ENCODE peak calls at places on chromosomes 12 and 14, in six cellular contexts. G is transverse colon, S is IMR-90, H is esophagus squamous epithelium, V is heart left ventricle, M is vagina. A is an unnamed sample.

GRCh38 chr12:96143392-96143791 is 50.8 kb upstream of the ELK3 start:
- DNase-seq in H (no peak), G (no peak), S (no peak), V (no peak), M (no peak), A (no peak)

GRCh38 chr12:56994231-56994746 is 12.1 kb downstream of the ZBTB39 start:
- DNase-seq in M (peak; percentile 47), S (no peak), V (no peak), G (no peak), H (no peak), A (peak; percentile 81)

GRCh38 chr12:75478395-75478794 is 2.2 kb upstream of the GLIPR1 start:
- DNase-seq in S (peak; percentile 78), H (no peak), M (no peak), G (no peak), V (no peak), A (no peak)

GRCh38 chr12:78698747-78699146 is 165.8 kb upstream of the SYT1 start:
- DNase-seq in M (no peak), S (peak; percentile 39), G (no peak), V (no peak), H (no peak), A (no peak)

GRCh38 chr12:59182191-59182590 is 261.9 kb upstream of the LRIG3 start:
- DNase-seq in G (no peak), S (no peak), M (no peak), V (no peak), H (no peak), A (no peak)

GRCh38 chr14:36935976-36936678 is 236.3 kb downstream of the SLC25A21 start:
- DNase-seq in G (no peak), M (no peak), V (no peak), H (no peak), S (peak; percentile 4), A (no peak)

GRCh38 chr14:67650694-67651093 is 23.7 kb downstream of the VTI1B start:
- DNase-seq in M (no peak), S (peak; percentile 65), G (no peak), H (no peak), V (no peak), A (no peak)

GRCh38 chr12:116480210-116480818 is 78.9 kb upstream of the MAP1LC3B2 start:
- DNase-seq in H (no peak), G (no peak), S (no peak), V (no peak), M (no peak), A (no peak)

GRCh38 chr12:10167588-10167987 is 4.3 kb downstream of the OLR1 start:
- DNase-seq in S (no peak), V (no peak), H (no peak), G (no peak), M (no peak), A (no peak)

GRCh38 chr14:93748208-93749080 is 39.8 kb downstream of the PRIMA1 start:
- DNase-seq in V (peak; percentile 71), S (no peak), G (no peak), H (no peak), M (no peak), A (no peak)

GRCh38 chr12:2976581-2976996 is 17.4 kb downstream of the TEAD4 start:
- DNase-seq in H (no peak), S (no peak), V (no peak), G (no peak), M (no peak), A (no peak)

GRCh38 chr14:89266754-89267153 is 150.3 kb downstream of the FOXN3 start:
- DNase-seq in M (no peak), H (no peak), S (peak; percentile 69), G (no peak), V (no peak), A (no peak)

GRCh38 chr14:28813810-28814209 is 47.2 kb downstream of the FOXG1 start:
- DNase-seq in H (no peak), M (no peak), V (no peak), G (no peak), S (no peak), A (no peak)

GRCh38 chr14:67269338-67270060 is 28.3 kb downstream of the PALS1 start:
- DNase-seq in M (no peak), H (no peak), V (peak; percentile 21), S (peak; percentile 87), G (no peak), A (no peak)

GRCh38 chr14:68694516-68695235 is 98.2 kb downstream of the ZFP36L1 start:
- DNase-seq in M (no peak), S (peak; percentile 22), V (no peak), G (no peak), H (no peak), A (no peak)

GRCh38 chr14:90903101-90903500 is 86.9 kb upstream of the TTC7B start:
- DNase-seq in V (peak; percentile 39), M (no peak), G (peak; percentile 69), H (no peak), S (peak; percentile 53), A (no peak)
- TF ChIP-seq POLR2A in V (no peak), M (no peak), G (no peak), H (no peak), S (no peak), A (no peak)

GRCh38 chr14:99602788-99603415 is 1.1 kb downstream of the CCDC85C start:
- DNase-seq in H (no peak), G (no peak), M (no peak), V (no peak), S (no peak), A (no peak)
- H3K4me3 ChIP-seq in H (peak overlapping the region; percentile 92), G (peak overlapping the region; percentile 83), M (peak overlapping the region; percentile 52), V (peak overlapping the region; percentile 41), S (peak overlapping the region; percentile 69), A (peak overlapping the region; percentile 79)

DNA sequence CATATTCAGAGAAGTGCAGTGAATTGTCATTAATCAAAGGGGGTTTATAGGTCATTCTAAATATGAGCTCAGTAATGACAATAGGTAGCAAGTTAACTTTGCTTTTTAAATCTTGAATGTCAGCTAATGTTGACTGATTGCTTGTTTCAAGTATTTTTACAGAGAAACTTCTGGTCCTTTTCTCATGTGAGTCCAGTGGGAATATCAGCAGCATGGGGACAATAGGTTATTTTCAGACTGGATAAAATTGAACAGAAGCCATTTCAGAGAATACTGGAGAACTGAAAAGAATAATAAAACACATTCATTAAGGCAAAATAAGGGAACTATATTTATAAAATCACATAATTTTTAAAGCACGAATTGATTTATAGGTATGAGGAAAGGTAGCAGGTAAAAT is 78.7 kb downstream of the FUT8 start:
- DNase-seq in V (no peak), S (no peak), H (no peak), M (no peak), G (no peak), A (no peak)
- TF ChIP-seq POLR2A in V (no peak), S (no peak), H (no peak), M (no peak), G (no peak), A (no peak)

DNA sequence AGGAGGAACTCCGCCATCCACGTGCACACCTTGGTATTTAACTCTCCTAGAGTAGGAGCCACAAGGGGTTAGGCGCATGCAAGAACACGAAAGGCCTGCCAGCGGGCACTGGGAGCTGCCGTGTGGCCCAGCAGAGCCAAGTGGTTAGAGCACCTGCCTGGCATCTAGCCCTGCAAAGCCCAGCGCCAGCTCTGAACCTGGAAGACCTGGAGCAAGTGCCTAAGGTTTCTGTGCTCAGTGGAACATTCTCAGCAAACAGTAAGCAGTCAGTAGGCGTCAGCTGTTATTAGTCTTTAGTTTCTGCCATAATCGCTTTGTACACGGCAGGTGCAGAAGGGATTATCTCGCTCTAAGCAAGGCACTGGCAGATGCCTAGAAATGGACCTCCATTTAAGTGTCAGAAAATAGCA is 55.4 kb downstream of the SETD3 start:
- DNase-seq in G (no peak), M (no peak), V (no peak), H (no peak), S (no peak), A (no peak)
- H3K4me3 ChIP-seq in G (no peak overlapping the region), M (no peak overlapping the region), V (no peak overlapping the region), H (no peak overlapping the region), S (no peak overlapping the region), A (no peak overlapping the region)

DNA sequence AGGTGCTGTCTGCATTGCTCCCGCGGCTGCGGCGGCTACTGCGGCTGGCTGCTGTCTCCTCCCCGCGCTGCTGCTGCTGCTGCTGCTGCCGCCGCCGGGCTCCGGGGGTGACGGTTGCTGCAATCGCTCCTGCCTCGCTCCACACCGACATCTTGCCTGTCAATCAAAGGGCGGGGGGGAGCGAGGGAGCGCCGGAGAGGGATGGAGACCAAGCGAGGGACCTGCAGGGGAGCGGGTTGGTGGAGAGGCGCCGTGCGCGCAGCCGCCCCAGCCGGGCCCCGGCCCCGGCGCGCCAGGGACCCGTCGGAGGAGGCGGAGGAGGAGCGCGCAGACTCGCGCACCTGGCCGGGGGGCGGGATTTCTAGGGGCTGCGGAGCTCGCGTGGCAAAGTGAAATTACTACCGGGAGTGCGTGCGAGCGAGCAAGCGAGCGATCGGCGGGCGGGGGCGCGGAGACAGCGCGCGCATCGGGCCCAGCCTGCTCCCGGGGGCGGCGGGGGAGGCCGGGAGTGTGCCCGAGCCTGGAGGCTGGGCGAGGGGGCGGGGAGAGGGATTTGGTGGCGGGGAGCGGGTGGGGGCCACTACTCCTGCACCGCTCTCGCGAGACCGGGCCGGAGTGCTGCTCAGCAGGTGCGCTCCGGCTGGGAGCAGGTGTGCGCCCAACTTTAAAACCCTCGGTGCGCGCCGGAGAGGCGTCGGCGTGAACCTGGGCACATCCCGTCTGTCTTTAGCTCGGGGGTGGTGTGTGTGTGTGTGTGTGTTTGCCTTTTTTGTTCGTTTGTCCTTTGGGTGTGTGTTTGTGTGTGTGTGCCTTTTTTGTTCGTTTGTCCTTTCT is at the start of gene KSR2:
- DNase-seq in S (no peak), H (no peak), M (no peak), V (no peak), G (peak; percentile 81), A (no peak)
- TF ChIP-seq POLR2A in S (no peak), H (no peak), M (no peak), V (no peak), G (peak; percentile 33), A (no peak)

DNA sequence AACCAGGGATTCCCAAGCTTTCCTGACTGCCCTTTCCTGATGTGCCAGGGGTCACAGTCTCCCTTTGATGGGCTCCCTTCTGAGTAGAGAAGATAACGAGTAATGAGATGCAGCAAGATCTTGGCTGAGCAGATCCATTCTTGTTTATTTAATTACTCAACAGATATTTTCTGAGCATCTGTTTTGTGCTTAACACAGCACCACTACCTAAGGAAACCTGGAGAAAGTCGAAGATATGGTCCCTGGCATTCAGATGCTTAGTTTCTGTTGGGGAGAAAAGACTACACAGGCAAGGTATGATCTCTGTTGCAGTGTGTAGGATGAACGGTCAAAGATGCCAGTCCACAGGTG is 3.9 kb downstream of the AJUBA start:
- DNase-seq in H (no peak), M (no peak), S (no peak), G (no peak), V (no peak), A (no peak)
- H3K4me3 ChIP-seq in H (peak overlapping the region; percentile 90), M (peak overlapping the region; percentile 64), S (no peak overlapping the region), G (no peak overlapping the region), V (no peak overlapping the region), A (no peak overlapping the region)

DNA sequence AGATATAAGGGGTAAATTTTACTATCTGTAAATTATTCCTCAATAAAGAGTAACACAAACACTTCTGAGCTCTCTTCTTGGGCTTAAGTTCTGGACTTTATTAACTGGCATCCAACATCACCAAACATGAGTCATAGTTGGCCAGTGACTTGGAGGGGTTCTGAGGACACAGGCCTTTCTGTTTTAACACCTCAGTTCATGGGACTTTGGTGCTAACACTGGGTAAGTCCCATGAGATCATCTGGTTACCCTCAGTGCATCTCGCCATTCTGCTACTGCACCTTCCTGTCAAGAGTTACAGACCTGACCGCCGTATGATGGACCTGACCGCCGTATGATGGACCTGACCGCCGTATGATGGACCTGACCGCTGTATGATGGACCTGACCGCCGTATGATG is 9.9 kb downstream of the SLC15A4 start:
- DNase-seq in H (no peak), M (no peak), G (no peak), S (no peak), V (no peak), A (no peak)
- TF ChIP-seq POLR2A in H (no peak), M (no peak), G (no peak), S (no peak), V (no peak), A (no peak)

A was measured in esophagus muscularis mucosa.